ENCODE peak calls at places on chromosomes 1 and 21, in ten cellular contexts. S is GM12891, R is tibial nerve, C is body of pancreas, T is transverse colon, Z is HepG2, Y is A549, E is IMR-90, P is ovary, B is stomach. H is an unnamed sample.

GRCh38 chr1:220772846-220773245 is 13.9 kb upstream of the MTARC1 start:
- DNase-seq in S (no peak), R (no peak), C (no peak), T (no peak), Z (no peak), Y (no peak), E (no peak), P (no peak), B (no peak), H (no peak)

GRCh38 chr1:197915797-197916686 is 1.1 kb upstream of the LHX9 start:
- DNase-seq in S (no peak), R (no peak), C (peak), T (peak), Z (peak), Y (peak), E (peak), P (peak), B (no peak), H (peak)

GRCh38 chr1:39159224-39160036 is 45.1 kb upstream of the MACF1 start:
- DNase-seq in S (no peak), R (no peak), C (peak), T (peak), Z (peak), Y (peak), E (peak), P (no peak), B (peak), H (no peak)

GRCh38 chr1:8905582-8906191 is 27.2 kb upstream of the ENO1 start:
- DNase-seq in S (no peak), R (no peak), C (no peak), T (no peak), Z (no peak), Y (peak), E (no peak), P (no peak), B (no peak), H (no peak)

GRCh38 chr1:243432136-243432535 is 176.3 kb downstream of the SDCCAG8 start:
- DNase-seq in S (no peak), R (no peak), C (no peak), T (no peak), Z (no peak), Y (no peak), E (no peak), P (no peak), B (no peak), H (no peak)

GRCh38 chr1:37323486-37324377 is 150.6 kb upstream of the ZC3H12A start:
- DNase-seq in S (peak), R (no peak), C (peak), T (no peak), Z (peak), Y (peak), E (peak), P (no peak), B (no peak), H (peak)

GRCh38 chr1:227780101-227781044 is 35.1 kb upstream of the PRSS38 start:
- DNase-seq in S (no peak), R (no peak), C (no peak), T (no peak), Z (no peak), Y (no peak), E (no peak), P (no peak), B (peak), H (no peak)

GRCh38 chr21:39523398-39523797 is 71.6 kb downstream of the SH3BGR start:
- DNase-seq in S (no peak), R (no peak), C (peak), T (peak), Z (no peak), Y (no peak), E (no peak), P (no peak), B (peak), H (no peak)

GRCh38 chr1:51605961-51606723 is 10.8 kb upstream of the OSBPL9 start:
- DNase-seq in S (no peak), R (peak), C (no peak), T (no peak), Z (no peak), Y (peak), E (no peak), P (no peak), B (no peak), H (no peak)

GRCh38 chr1:117500584-117500983 is 105.3 kb upstream of the TENT5C start:
- DNase-seq in S (no peak), R (no peak), C (no peak), T (no peak), Z (no peak), Y (no peak), E (no peak), P (no peak), B (no peak), H (no peak)

GRCh38 chr1:161907266-161907665 is 116.4 kb downstream of the OLFML2B start:
- DNase-seq in S (no peak), R (no peak), C (no peak), T (no peak), Z (no peak), Y (no peak), E (no peak), P (no peak), B (no peak), H (no peak)

GRCh38 chr1:235326719-235327558 is 1.0 kb downstream of the ARID4B start:
- DNase-seq in S (peak), R (peak), C (peak), T (peak), Z (peak), Y (peak), E (no peak), P (peak), B (peak), H (peak)

GRCh38 chr1:218209351-218209861 is 75.7 kb upstream of the RRP15 start:
- DNase-seq in S (no peak), R (no peak), C (no peak), T (no peak), Z (no peak), Y (peak), E (peak), P (no peak), B (no peak), H (no peak)

GRCh38 chr1:154869351-154870116 is 547 bp downstream of the KCNN3 start:
- DNase-seq in S (no peak), R (peak), C (peak), T (peak), Z (no peak), Y (no peak), E (peak), P (peak), B (no peak), H (no peak)

GRCh38 chr1:198153103-198153502 is 3.7 kb upstream of the NEK7 start:
- DNase-seq in S (no peak), R (peak), C (no peak), T (no peak), Z (no peak), Y (peak), E (peak), P (no peak), B (no peak), H (no peak)

GRCh38 chr1:92411511-92411910 is 75.2 kb downstream of the GFI1 start:
- DNase-seq in S (no peak), R (no peak), C (no peak), T (peak), Z (no peak), Y (no peak), E (peak), P (no peak), B (no peak), H (no peak)

GRCh38 chr21:16535100-16535418 is 805.3 kb downstream of the USP25 start:
- DNase-seq in S (no peak), R (peak), C (peak), T (peak), Z (no peak), Y (peak), E (peak), P (peak), B (peak), H (peak)

GRCh38 chr1:55374801-55375616 is 159.8 kb upstream of the USP24 start:
- DNase-seq in S (no peak), R (peak), C (no peak), T (peak), Z (no peak), Y (no peak), E (no peak), P (no peak), B (no peak), H (no peak)

GRCh38 chr1:118488776-118489175 is 303.7 kb upstream of the SPAG17 start:
- DNase-seq in S (no peak), R (no peak), C (no peak), T (no peak), Z (no peak), Y (no peak), E (no peak), P (no peak), B (no peak), H (no peak)

GRCh38 chr1:107512836-107513235 is 372.0 kb downstream of the NTNG1 start:
- DNase-seq in S (no peak), R (no peak), C (no peak), T (no peak), Z (no peak), Y (no peak), E (no peak), P (no peak), B (no peak), H (no peak)

DNA sequence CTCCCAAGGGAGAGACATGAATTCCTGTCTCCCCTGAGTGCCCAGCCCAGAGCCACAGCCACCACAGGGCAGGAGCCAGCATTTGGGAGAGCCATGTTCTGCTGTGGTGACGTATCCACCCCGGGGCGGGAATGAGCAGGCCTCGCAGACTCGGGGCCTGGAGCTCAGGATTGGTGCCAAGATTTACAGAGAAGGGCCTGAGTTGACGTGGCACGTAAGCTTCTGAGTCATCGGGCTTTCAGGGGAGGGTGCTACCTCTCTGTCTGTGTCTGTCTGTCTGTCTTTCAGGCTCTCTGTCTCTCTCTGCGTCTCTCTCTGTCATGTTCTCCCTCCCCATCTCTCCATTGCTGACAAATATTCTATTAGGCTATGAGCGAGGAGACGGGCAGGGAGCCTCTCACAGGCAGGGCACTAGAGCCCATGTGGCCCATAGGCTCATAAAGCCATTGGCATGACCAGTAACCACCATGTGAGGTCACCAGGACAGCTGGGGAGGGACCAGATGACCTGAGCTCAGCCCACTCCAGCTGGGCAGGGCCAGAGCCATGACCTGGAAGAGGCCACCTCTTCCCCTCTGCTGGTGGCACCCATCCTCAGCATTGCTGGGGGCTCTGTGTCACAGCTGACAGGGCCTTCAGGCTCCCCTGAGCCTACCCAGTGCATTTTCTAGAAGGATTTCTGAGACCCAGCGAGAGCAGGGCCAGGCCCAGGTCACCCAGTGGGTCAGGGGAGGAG is 300.0 kb upstream of the VAMP3 start:
- DNase-seq in S (no peak), R (peak), C (peak), T (peak), Z (no peak), Y (peak), E (peak), P (peak), B (peak), H (no peak)
- TF ChIP-seq POLR2A in S (no peak), R (no peak), C (no peak), T (no peak), Z (no peak), Y (no peak), E (peak), P (no peak), B (no peak), H (no peak)

DNA sequence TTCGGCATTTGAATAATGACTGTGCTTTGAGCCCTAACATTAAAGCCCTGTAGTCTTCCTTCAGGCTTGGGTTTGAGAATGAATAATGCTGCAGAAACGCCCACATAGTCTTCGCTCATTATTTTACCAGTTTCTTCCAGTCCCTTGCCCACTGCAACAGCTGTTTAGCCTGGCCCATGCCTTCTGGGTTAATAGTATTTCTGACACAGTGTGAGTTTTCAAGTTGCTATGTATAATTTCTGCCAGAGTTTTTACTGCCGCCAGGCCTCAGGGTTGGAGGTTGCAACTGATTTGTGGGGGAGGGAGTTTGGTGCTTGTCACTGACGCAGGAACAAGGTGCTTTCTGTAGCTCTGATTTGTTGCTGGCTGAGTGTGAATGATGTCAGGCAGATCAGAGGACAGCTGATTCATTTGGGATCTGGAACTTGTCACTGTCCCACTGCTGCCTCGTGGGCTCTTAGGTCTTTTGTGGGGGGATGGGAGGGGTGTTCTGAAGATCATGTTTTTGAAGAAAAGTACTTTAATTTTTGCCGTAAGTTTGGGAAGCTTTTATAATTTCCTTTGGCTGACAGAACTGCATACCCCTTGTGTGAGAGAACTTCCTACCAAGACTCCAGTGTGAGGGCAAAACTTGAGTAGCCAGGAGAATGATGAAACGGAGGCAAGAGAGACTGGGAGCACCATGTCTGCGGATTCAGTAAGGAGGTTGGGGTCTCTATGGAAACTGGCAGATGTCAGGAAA is 109.9 kb downstream of the MAST2 start:
- DNase-seq in S (no peak), R (peak), C (no peak), T (peak), Z (no peak), Y (no peak), E (peak), P (peak), B (no peak), H (no peak)
- TF ChIP-seq POLR2A in S (no peak), R (no peak), C (no peak), T (peak), Z (no peak), Y (no peak), E (no peak), P (no peak), B (no peak), H (no peak)

GRCh38 chr1:150281758-150282557 is at the start of gene CIART:
- DNase-seq in S (peak), R (peak), C (peak), T (peak), Z (no peak), Y (peak), E (peak), P (peak), B (peak), H (peak)

GRCh38 chr1:150280138-150280707 is 2.1 kb upstream of the CIART start:
- DNase-seq in S (no peak), R (no peak), C (peak), T (peak), Z (peak), Y (no peak), E (no peak), P (no peak), B (peak), H (no peak)

GRCh38 chr1:150281221-150281757 is 1.1 kb upstream of the CIART start:
- DNase-seq in S (no peak), R (peak), C (peak), T (peak), Z (no peak), Y (peak), E (peak), P (peak), B (peak), H (peak)

GRCh38 chr1:150283260-150283659 is 906 bp downstream of the CIART start:
- DNase-seq in S (no peak), R (no peak), C (no peak), T (no peak), Z (no peak), Y (no peak), E (no peak), P (no peak), B (no peak), H (no peak)

DNA sequence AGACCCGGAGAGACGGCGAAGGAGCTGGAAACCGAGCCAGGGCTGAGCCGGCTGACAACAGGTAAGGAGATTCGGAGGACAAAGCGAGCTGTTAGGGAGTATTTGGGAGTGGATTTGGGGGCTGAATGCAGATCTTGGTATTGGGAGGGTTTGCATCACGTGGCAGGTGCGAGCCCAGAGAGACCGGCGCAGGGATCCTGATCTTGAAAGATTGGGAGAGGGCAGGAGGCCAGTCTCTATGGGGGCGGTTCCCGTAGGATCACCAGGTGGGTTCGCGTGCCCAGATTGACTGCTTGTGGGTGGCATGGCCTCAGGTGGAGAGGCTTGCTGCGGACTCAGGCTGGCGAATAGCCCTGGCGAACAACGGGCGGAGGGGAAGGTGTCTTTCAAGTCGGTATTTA is 204 bp downstream of the CIART start:
- DNase-seq in S (no peak), R (no peak), C (no peak), T (no peak), Z (no peak), Y (no peak), E (peak), P (no peak), B (no peak), H (no peak)
- TF ChIP-seq POLR2A in S (no peak), R (no peak), C (peak), T (peak), Z (no peak), Y (no peak), E (peak), P (no peak), B (no peak), H (no peak)

GRCh38 chr1:24018611-24019580 is 38.8 kb upstream of the SRSF10 start:
- DNase-seq in S (no peak), R (peak), C (peak), T (peak), Z (peak), Y (peak), E (peak), P (peak), B (peak), H (no peak)
- TF ChIP-seq POLR2A in S (no peak), R (no peak), C (no peak), T (peak), Z (no peak), Y (no peak), E (peak), P (no peak), B (no peak), H (no peak)

DNA sequence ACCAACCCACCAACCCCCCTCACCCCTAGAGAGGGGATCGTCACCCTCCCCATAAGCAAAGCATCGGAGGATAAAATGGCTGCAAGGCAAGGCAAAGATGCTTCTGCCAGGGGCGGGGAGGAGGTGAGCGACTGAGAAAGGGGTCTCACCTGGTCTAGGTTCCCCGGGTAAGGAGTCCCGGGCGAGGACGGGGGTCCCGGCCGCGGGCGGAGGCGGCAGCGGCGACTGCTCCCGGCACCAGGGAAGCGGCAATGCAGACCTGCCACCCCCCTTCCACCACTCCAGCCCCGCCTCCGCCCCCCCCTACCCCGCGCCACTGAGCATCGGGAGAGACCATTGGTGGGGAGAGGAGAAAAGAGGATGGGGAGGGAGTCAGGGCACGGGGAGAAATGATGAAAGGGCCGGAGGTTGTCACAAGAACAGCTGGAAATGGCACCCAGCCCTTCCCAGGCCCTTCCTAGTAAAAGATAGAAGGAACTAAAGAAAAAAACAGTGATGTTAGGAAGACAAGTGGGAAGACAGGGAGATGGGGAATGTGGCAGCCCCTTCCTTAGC is at the start of gene SV2A:
- DNase-seq in S (no peak), R (no peak), C (peak), T (peak), Z (peak), Y (no peak), E (peak), P (no peak), B (peak), H (no peak)
- TF ChIP-seq POLR2A in S (no peak), R (no peak), C (no peak), T (no peak), Z (peak), Y (no peak), E (no peak), P (no peak), B (no peak), H (no peak)

GRCh38 chr1:68409426-68409825 is 40.3 kb downstream of the RPE65 start:
- DNase-seq in S (no peak), R (no peak), C (no peak), T (no peak), Z (no peak), Y (no peak), E (peak), P (no peak), B (no peak), H (no peak)
- TF ChIP-seq POLR2A in S (no peak), R (no peak), C (no peak), T (no peak), Z (no peak), Y (no peak), E (no peak), P (no peak), B (no peak), H (no peak)

H was measured in erythroblast.